ENCODE peak calls at places on chromosomes 12 and 14, in four cellular contexts. A, G, T and P are unnamed samples.

GRCh38 chr14:76919811-76920571 is 93.8 kb downstream of the LRRC74A start:
- DNase-seq in A (peak; percentile 98), G (peak; percentile 40), T (peak; percentile 91), P (no peak)

GRCh38 chr12:24947541-24948451 is 1.1 kb downstream of the BCAT1 start:
- DNase-seq in A (no peak), G (no peak), T (no peak), P (no peak)

GRCh38 chr12:23029185-23029584 is 404.2 kb downstream of the ETNK1 start:
- DNase-seq in A (no peak), G (no peak), T (no peak), P (no peak)

GRCh38 chr12:89782807-89783206 is 74.2 kb upstream of the ATP2B1 start:
- DNase-seq in A (no peak), G (no peak), T (no peak), P (no peak)

GRCh38 chr14:101233861-101234587 is 327.3 kb upstream of the DIO3 start:
- DNase-seq in A (no peak), G (no peak), T (peak; percentile 49), P (no peak)

GRCh38 chr14:90168425-90169105 is 87.8 kb upstream of the PSMC1 start:
- DNase-seq in A (no peak), G (peak; percentile 73), T (no peak), P (no peak)

GRCh38 chr12:54032627-54033100 is at the start of gene HOXC5:
- DNase-seq in A (peak; percentile 64), G (peak; percentile 28), T (no peak), P (peak; percentile 89)

GRCh38 chr12:130027798-130028197 is 124.0 kb upstream of the TMEM132D start:
- DNase-seq in A (no peak), G (no peak), T (no peak), P (no peak)

GRCh38 chr14:72745991-72746980 is 147.6 kb downstream of the DPF3 start:
- DNase-seq in A (peak; percentile 63), G (peak; percentile 63), T (peak; percentile 83), P (peak; percentile 63)

GRCh38 chr14:95519699-95520098 is 3.2 kb upstream of the SYNE3 start:
- DNase-seq in A (peak; percentile 88), G (peak; percentile 76), T (no peak), P (no peak)

GRCh38 chr14:35533357-35534129 is 421 bp upstream of the INSM2 start:
- DNase-seq in A (peak; percentile 49), G (peak; percentile 10), T (peak; percentile 88), P (peak; percentile 89)

GRCh38 chr12:57603758-57604453 is 718 bp upstream of the DTX3 start:
- DNase-seq in A (peak; percentile 74), G (peak; percentile 45), T (no peak), P (no peak)

GRCh38 chr12:69151254-69151751 is 88.1 kb upstream of the CPSF6 start:
- DNase-seq in A (peak; percentile 18), G (no peak), T (peak; percentile 30), P (no peak)

GRCh38 chr14:84087986-84088531 is 1441.9 kb upstream of the FLRT2 start:
- DNase-seq in A (peak; percentile 72), G (no peak), T (no peak), P (no peak)

GRCh38 chr12:131836193-131836592 is 8.0 kb downstream of the MMP17 start:
- DNase-seq in A (peak; percentile 43), G (no peak), T (no peak), P (no peak)

GRCh38 chr12:50551866-50552265 is 47.1 kb downstream of the DIP2B start:
- DNase-seq in A (no peak), G (no peak), T (no peak), P (no peak)

GRCh38 chr14:56131865-56132830 is 13.9 kb downstream of the PELI2 start:
- DNase-seq in A (no peak), G (no peak), T (no peak), P (no peak)

GRCh38 chr14:73463411-73463810 is 5.1 kb upstream of the NUMB start:
- DNase-seq in A (peak; percentile 92), G (peak; percentile 93), T (no peak), P (no peak)

GRCh38 chr14:105776924-105777323 is 250.5 kb downstream of the TMEM121 start:
- DNase-seq in A (no peak), G (no peak), T (no peak), P (no peak)

GRCh38 chr12:113242018-113242418 is 20.8 kb downstream of the TPCN1 start:
- DNase-seq in A (no peak), G (no peak), T (no peak), P (no peak)

GRCh38 chr12:54984602-54985376 is at the start of gene TESPA1:
- DNase-seq in A (peak; percentile 1), G (no peak), T (no peak), P (no peak)

GRCh38 chr14:59772252-59772651 is 98.3 kb downstream of the RTN1 start:
- DNase-seq in A (peak; percentile 22), G (no peak), T (no peak), P (no peak)

GRCh38 chr14:100307215-100308111 is 1.2 kb upstream of the SLC25A29 start:
- DNase-seq in A (no peak), G (no peak), T (no peak), P (no peak)

GRCh38 chr14:96285667-96286066 is 29.7 kb downstream of the BDKRB1 start:
- DNase-seq in A (peak; percentile 76), G (no peak), T (no peak), P (no peak)

GRCh38 chr12:95790912-95791849 is 617 bp upstream of the NTN4 start:
- DNase-seq in A (no peak), G (no peak), T (peak; percentile 85), P (peak; percentile 70)

GRCh38 chr14:21023817-21024667 is 819 bp downstream of the NDRG2 start:
- DNase-seq in A (no peak), G (no peak), T (no peak), P (no peak)

GRCh38 chr12:82942521-82942920 is 255.8 kb downstream of the TMTC2 start:
- DNase-seq in A (no peak), G (no peak), T (no peak), P (no peak)

GRCh38 chr12:77120156-77120555 is 54.8 kb upstream of the E2F7 start:
- DNase-seq in A (peak; percentile 34), G (peak; percentile 89), T (no peak), P (no peak)

GRCh38 chr14:60488175-60488574 is 2.3 kb upstream of the C14orf39 start:
- DNase-seq in A (no peak), G (no peak), T (no peak), P (no peak)

GRCh38 chr14:92900660-92901059 is 22.3 kb upstream of the CHGA start:
- DNase-seq in A (no peak), G (no peak), T (no peak), P (no peak)

GRCh38 chr12:9049520-9050133 is 60.3 kb downstream of the KLRG1 start:
- DNase-seq in A (peak; percentile 71), G (peak; percentile 55), T (no peak), P (no peak)

GRCh38 chr14:80577599-80577998 is 363.9 kb downstream of the CEP128 start:
- DNase-seq in A (no peak), G (no peak), T (no peak), P (no peak)
- TF ChIP-seq CTCF in A (no peak), G (no peak), T (no peak), P (no peak)

GRCh38 chr12:117214797-117215196 is 24.5 kb upstream of the FBXO21 start:
- DNase-seq in A (no peak), G (no peak), T (no peak), P (no peak)
- TF ChIP-seq CTCF in A (no peak), G (no peak), T (no peak), P (no peak)

GRCh38 chr12:127690161-127690560 is 576.8 kb upstream of the TMEM132C start:
- DNase-seq in A (no peak), G (no peak), T (no peak), P (no peak)
- TF ChIP-seq CTCF in A (no peak), G (peak; percentile 73), T (peak; percentile 66), P (peak; percentile 65)

GRCh38 chr12:67220065-67220464 is 49.1 kb upstream of the CAND1 start:
- DNase-seq in A (no peak), G (no peak), T (no peak), P (no peak)
- TF ChIP-seq CTCF in A (no peak), G (no peak), T (peak; percentile 14), P (no peak)

GRCh38 chr12:16495196-16495595 is 110.8 kb downstream of the LMO3 start:
- DNase-seq in A (no peak), G (no peak), T (no peak), P (no peak)

GRCh38 chr12:16492820-16493797 is 112.9 kb downstream of the LMO3 start:
- DNase-seq in A (no peak), G (no peak), T (no peak), P (no peak)

DNA sequence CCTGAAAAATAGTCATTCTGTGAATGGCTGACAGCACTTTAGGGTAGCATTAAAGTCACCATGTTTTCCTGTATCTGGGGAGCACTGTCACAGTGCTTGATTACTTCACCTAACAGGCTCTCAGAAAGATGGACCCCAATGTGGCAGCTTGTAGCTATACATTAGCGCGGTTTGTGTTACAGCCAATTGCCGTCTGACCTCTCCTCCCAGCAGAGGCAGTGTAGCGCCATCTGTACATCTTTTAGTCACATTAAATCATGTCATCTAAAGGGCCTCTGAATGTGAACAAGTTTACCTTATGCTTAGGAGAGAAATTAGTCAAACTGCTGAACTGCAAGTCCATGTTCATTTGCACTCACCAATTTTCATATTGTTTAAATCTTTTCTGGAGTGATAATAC is 113.7 kb downstream of the LMO3 start:
- DNase-seq in A (no peak), G (no peak), T (no peak), P (no peak)
- TF ChIP-seq CTCF in A (no peak), G (no peak), T (no peak), P (no peak)